ENCODE peak calls at places on chromosomes 3 and 15, in six cellular contexts. H is stomach; Z is AG10803; Q is A549; W is activated CD8-positive, alpha-beta memory T cell treated with anti-CD3 and anti-CD28 coated beads for 4 hours; O is foreskin keratinocyte. E is an unnamed sample.

GRCh38 chr3:35671483-35671882 is 32.2 kb downstream of the ARPP21 start:
- DNase-seq in H (no peak), Z (no peak), Q (no peak), W (no peak), O (no peak), E (no peak)

GRCh38 chr3:126460386-126460785 is 15.3 kb downstream of the ZXDC start:
- DNase-seq in H (no peak), Z (no peak), Q (no peak), W (no peak), O (no peak), E (no peak)

GRCh38 chr3:190326361-190326760 is 4.1 kb upstream of the CLDN1 start:
- DNase-seq in H (no peak), Z (no peak), Q (no peak), W (no peak), O (no peak), E (no peak)

GRCh38 chr3:72539856-72540255 is 308.4 kb downstream of the SHQ1 start:
- DNase-seq in H (no peak), Z (no peak), Q (no peak), W (no peak), O (no peak), E (no peak)

GRCh38 chr15:99124641-99125040 is 19.8 kb downstream of the SYNM start:
- DNase-seq in H (no peak), Z (no peak), Q (no peak), W (no peak), O (no peak), E (no peak)

GRCh38 chr3:127525373-127525772 is 65.2 kb downstream of the TPRA1 start:
- DNase-seq in H (no peak), Z (peak), Q (peak), W (no peak), O (peak), E (no peak)

GRCh38 chr3:172201136-172201989 is 162.0 kb downstream of the FNDC3B start:
- DNase-seq in H (peak), Z (peak), Q (peak), W (no peak), O (peak), E (no peak)

GRCh38 chr15:57592426-57592825 is 722 bp downstream of the MYZAP start:
- DNase-seq in H (no peak), Z (no peak), Q (no peak), W (no peak), O (no peak), E (no peak)

GRCh38 chr3:80770106-80771079 is 991.1 kb downstream of the GBE1 start:
- DNase-seq in H (no peak), Z (no peak), Q (no peak), W (no peak), O (no peak), E (no peak)

GRCh38 chr3:43638594-43639447 is 17.0 kb upstream of the ANO10 start:
- DNase-seq in H (peak), Z (no peak), Q (peak), W (no peak), O (peak), E (no peak)

GRCh38 chr3:61946925-61947324 is 385.6 kb downstream of the PTPRG start:
- DNase-seq in H (no peak), Z (no peak), Q (no peak), W (no peak), O (no peak), E (no peak)

GRCh38 chr3:51706788-51707731 is at the start of gene GRM2:
- DNase-seq in H (peak), Z (peak), Q (no peak), W (no peak), O (no peak), E (peak)

GRCh38 chr3:44284949-44285348 is 43.3 kb downstream of the TOPAZ1 start:
- DNase-seq in H (no peak), Z (no peak), Q (no peak), W (no peak), O (peak), E (no peak)

GRCh38 chr3:173745952-173746682 is 348.6 kb downstream of the NLGN1 start:
- DNase-seq in H (no peak), Z (peak), Q (no peak), W (no peak), O (peak), E (no peak)

GRCh38 chr15:78104566-78105500 is 12.5 kb downstream of the SH2D7 start:
- DNase-seq in H (no peak), Z (no peak), Q (no peak), W (no peak), O (no peak), E (no peak)

GRCh38 chr3:14246414-14246813 is 67.8 kb downstream of the LSM3 start:
- DNase-seq in H (no peak), Z (no peak), Q (no peak), W (no peak), O (no peak), E (no peak)

GRCh38 chr3:69250014-69250413 is 127.6 kb upstream of the LMOD3 start:
- DNase-seq in H (peak), Z (peak), Q (peak), W (no peak), O (no peak), E (no peak)

GRCh38 chr15:80942746-80943565 is 46.7 kb downstream of the MESD start:
- DNase-seq in H (no peak), Z (peak), Q (no peak), W (no peak), O (no peak), E (no peak)

GRCh38 chr3:62414786-62415185 is 41.4 kb upstream of the FEZF2 start:
- DNase-seq in H (no peak), Z (no peak), Q (no peak), W (no peak), O (no peak), E (no peak)

GRCh38 chr3:153927107-153927506 is 194.1 kb upstream of the ARHGEF26 start:
- DNase-seq in H (no peak), Z (peak), Q (peak), W (no peak), O (peak), E (no peak)

GRCh38 chr15:40115670-40116093 is 7.0 kb upstream of the BMF start:
- DNase-seq in H (peak), Z (peak), Q (no peak), W (no peak), O (no peak), E (no peak)

GRCh38 chr15:57079446-57079845 is 161.0 kb downstream of the TCF12 start:
- DNase-seq in H (no peak), Z (no peak), Q (no peak), W (no peak), O (no peak), E (no peak)

GRCh38 chr3:27758083-27758482 is 36.0 kb upstream of the EOMES start:
- DNase-seq in H (no peak), Z (peak), Q (peak), W (no peak), O (peak), E (no peak)

GRCh38 chr3:160840590-160840989 is 84.6 kb downstream of the PPM1L start:
- DNase-seq in H (no peak), Z (no peak), Q (no peak), W (no peak), O (no peak), E (no peak)

GRCh38 chr15:81111510-81112375 is 22.3 kb upstream of the CFAP161 start:
- DNase-seq in H (no peak), Z (peak), Q (no peak), W (no peak), O (peak), E (no peak)

GRCh38 chr15:66938114-66938830 is 127.1 kb upstream of the SMAD3 start:
- DNase-seq in H (no peak), Z (no peak), Q (no peak), W (no peak), O (no peak), E (no peak)

GRCh38 chr3:171168086-171168485 is 141.6 kb upstream of the SLC2A2 start:
- DNase-seq in H (no peak), Z (peak), Q (peak), W (no peak), O (no peak), E (no peak)

E was measured in NCI-H1930.